ENCODE peak calls at places on chromosomes 4 and X, in six cellular contexts. Q is H1, Z is IMR-90, T is H9, M is mesenchymal stem cell, X is trophoblast cell. L is an unnamed sample.
A peak's percentile ranks its signal among the peaks of the same experiment; 100 is the strongest.

GRCh38 chrX:2425281-2426071 is 75.3 kb downstream of the DHRSX start:
- DNase-seq in Q (no peak), Z (no peak), T (peak; percentile 54), M (no peak), X (no peak), L (no peak)

GRCh38 chr4:72031868-72032619 is at the start of gene NPFFR2:
- DNase-seq in Q (peak; percentile 46), Z (no peak), T (peak; percentile 82), M (peak; percentile 47), X (peak; percentile 50), L (peak; percentile 29)

GRCh38 chr4:123396294-123397275 is at the start of gene SPRY1:
- DNase-seq in Q (peak; percentile 85), Z (peak; percentile 88), T (peak; percentile 93), M (peak; percentile 95), X (peak; percentile 78), L (peak; percentile 85)

GRCh38 chr4:186840222-186840701 is 116.6 kb upstream of the FAT1 start:
- DNase-seq in Q (no peak), Z (peak; percentile 62), T (no peak), M (no peak), X (no peak), L (no peak)

GRCh38 chrX:119685225-119686066 is 7.5 kb downstream of the SEPTIN6 start:
- DNase-seq in Q (no peak), Z (no peak), T (no peak), M (peak; percentile 58), X (peak; percentile 37), L (no peak)

GRCh38 chrX:104343408-104344129 is 88.8 kb upstream of the ESX1 start:
- DNase-seq in Q (peak; percentile 70), Z (peak; percentile 74), T (peak; percentile 77), M (peak; percentile 91), X (peak; percentile 86), L (peak; percentile 12)

GRCh38 chr4:2416564-2417195 is 1.8 kb downstream of the ZFYVE28 start:
- DNase-seq in Q (peak; percentile 80), Z (no peak), T (peak; percentile 81), M (peak; percentile 69), X (no peak), L (peak; percentile 45)

GRCh38 chrX:49919617-49920016 is 2.8 kb upstream of the CLCN5 start:
- DNase-seq in Q (peak; percentile 61), Z (peak; percentile 46), T (peak; percentile 36), M (peak; percentile 44), X (no peak), L (peak; percentile 49)

GRCh38 chr4:2264481-2265041 is 2.7 kb upstream of the MXD4 start:
- DNase-seq in Q (no peak), Z (no peak), T (no peak), M (no peak), X (no peak), L (no peak)

GRCh38 chr4:89121711-89122387 is 10.5 kb downstream of the TIGD2 start:
- DNase-seq in Q (no peak), Z (no peak), T (no peak), M (peak; percentile 43), X (peak; percentile 46), L (no peak)

GRCh38 chr4:1945492-1945891 is 63.3 kb downstream of the NELFA start:
- DNase-seq in Q (no peak), Z (no peak), T (no peak), M (no peak), X (no peak), L (no peak)

GRCh38 chr4:128835498-128836222 is 26.2 kb downstream of the JADE1 start:
- DNase-seq in Q (no peak), Z (no peak), T (no peak), M (no peak), X (no peak), L (no peak)
- H3K14ac ChIP-seq in Q (no peak overlapping the region), Z (no peak overlapping the region), T (no peak overlapping the region), M (no peak overlapping the region), X (no peak overlapping the region), L (no peak overlapping the region)

GRCh38 chr4:19193274-19193962 is 1058.3 kb upstream of the SLIT2 start:
- DNase-seq in Q (no peak), Z (no peak), T (no peak), M (no peak), X (no peak), L (no peak)
- H3K18ac ChIP-seq in Q (peak overlapping the region; percentile 38), Z (no peak overlapping the region), T (peak overlapping the region; percentile 38), M (no peak overlapping the region), X (no peak overlapping the region), L (no peak overlapping the region)

GRCh38 chr4:77783881-77784280 is 35.3 kb downstream of the CNOT6L start:
- DNase-seq in Q (no peak), Z (no peak), T (no peak), M (no peak), X (no peak), L (no peak)

GRCh38 chr4:77782102-77782835 is 36.9 kb downstream of the CNOT6L start:
- DNase-seq in Q (no peak), Z (no peak), T (no peak), M (no peak), X (no peak), L (no peak)

GRCh38 chr4:77788990-77789389 is 30.2 kb downstream of the CNOT6L start:
- DNase-seq in Q (no peak), Z (no peak), T (no peak), M (no peak), X (no peak), L (no peak)

GRCh38 chr4:77785669-77786068 is 33.5 kb downstream of the CNOT6L start:
- DNase-seq in Q (no peak), Z (no peak), T (no peak), M (no peak), X (no peak), L (no peak)

GRCh38 chr4:77787969-77788368 is 31.2 kb downstream of the CNOT6L start:
- DNase-seq in Q (no peak), Z (no peak), T (no peak), M (no peak), X (no peak), L (no peak)
- H3K14ac ChIP-seq in Q (no peak overlapping the region), Z (no peak overlapping the region), T (no peak overlapping the region), M (no peak overlapping the region), X (no peak overlapping the region), L (no peak overlapping the region)

GRCh38 chr4:25697516-25697915 is 41.9 kb downstream of the SLC34A2 start:
- DNase-seq in Q (no peak), Z (no peak), T (no peak), M (no peak), X (no peak), L (no peak)
- H3K18ac ChIP-seq in Q (no peak overlapping the region), Z (no peak overlapping the region), T (no peak overlapping the region), M (no peak overlapping the region), X (no peak overlapping the region), L (no peak overlapping the region)

DNA sequence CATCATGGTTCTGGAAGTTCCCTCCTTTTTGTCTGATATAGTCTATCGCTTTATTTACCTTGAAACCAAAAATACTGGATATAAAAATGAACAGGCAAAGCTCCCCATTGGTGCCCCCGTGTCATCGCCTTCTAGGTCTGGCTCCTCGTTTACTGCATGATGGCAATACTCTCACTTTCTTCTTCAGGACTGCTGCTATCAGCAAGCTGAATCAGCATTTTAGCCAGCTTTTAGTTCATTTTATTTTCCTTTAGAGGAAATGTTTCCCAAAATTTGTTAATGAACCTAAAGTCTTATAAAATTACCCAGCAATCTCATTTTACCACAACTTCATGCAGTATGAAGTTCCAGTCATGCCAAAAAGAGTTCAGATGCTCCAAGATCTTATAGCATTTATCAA is 80.5 kb downstream of the ZIC3 start:
- DNase-seq in Q (no peak), Z (no peak), T (no peak), M (no peak), X (no peak), L (no peak)
- H3K14ac ChIP-seq in Q (no peak overlapping the region), Z (no peak overlapping the region), T (no peak overlapping the region), M (no peak overlapping the region), X (no peak overlapping the region), L (no peak overlapping the region)

DNA sequence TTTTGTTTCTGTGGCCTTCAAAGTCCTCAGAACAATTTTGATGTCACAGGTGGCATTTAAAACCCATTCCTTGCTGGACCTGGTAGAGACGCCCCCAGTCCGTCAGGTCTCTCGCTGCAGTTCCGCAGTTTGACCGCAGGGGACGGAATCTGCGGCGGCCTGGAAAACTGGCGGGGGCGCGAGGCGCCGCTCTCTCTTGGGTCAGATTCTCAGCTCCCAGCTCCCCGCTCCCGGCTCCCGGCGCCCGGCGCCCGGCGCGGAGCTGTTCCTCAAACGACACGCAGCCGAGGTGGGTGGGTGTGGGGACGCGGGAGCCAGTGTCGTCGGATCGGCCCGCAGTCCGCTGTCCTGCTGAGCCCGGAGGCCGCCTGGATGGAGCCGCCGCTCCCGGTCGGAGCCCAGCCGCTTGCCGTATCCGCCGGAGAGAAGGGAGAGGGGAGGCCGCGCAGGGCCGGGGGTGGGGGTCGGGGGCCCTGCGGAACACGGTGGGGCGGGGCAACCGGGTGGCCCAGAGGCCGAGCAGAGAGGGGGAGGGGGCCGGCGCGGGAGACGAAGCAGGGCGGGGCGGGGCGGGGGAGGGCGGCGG is at the start of gene OCRL:
- DNase-seq in Q (peak; percentile 72), Z (peak; percentile 59), T (peak; percentile 76), M (peak; percentile 70), X (peak; percentile 52), L (peak; percentile 63)
- H3K18ac ChIP-seq in Q (peak within 1 kb of the TSS; percentile 71), Z (peak within 1 kb of the TSS; percentile 35), T (peak within 1 kb of the TSS; percentile 96), M (peak within 1 kb of the TSS; percentile 79), X (peak within 1 kb of the TSS; percentile 82), L (peak within 1 kb of the TSS; percentile 94)

DNA sequence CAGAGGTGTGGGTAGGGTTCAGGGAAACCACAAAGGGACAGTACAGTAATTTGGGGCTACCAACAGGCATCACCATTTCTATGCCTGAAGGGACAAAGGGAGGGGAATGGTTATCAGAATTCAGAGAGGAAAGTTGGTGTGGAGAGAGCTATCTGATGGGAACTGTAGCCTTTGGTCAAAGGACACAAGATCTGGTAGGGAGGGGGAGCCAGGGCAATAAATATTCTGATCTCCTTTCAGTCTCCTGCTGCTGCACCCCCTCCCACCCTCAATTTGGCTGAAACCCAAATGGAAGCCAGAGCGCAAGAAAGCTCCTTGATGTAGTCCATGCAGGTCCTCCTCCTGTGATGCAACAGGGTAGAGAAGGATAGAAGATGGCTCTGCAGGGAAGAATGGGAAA is 14.6 kb downstream of the PGK1 start:
- DNase-seq in Q (no peak), Z (no peak), T (no peak), M (no peak), X (no peak), L (no peak)
- H3K14ac ChIP-seq in Q (no peak overlapping the region), Z (no peak overlapping the region), T (no peak overlapping the region), M (no peak overlapping the region), X (no peak overlapping the region), L (no peak overlapping the region)